ENCODE peak calls at places on chromosomes 13 and 19, in nine cellular contexts. One of them, this sample, is unnamed. For H3K9me3, the result is how much of the 10 kb centered on the place peaks cover.

GRCh38 chr13:97435794-97436193 is 1.8 kb downstream of the RAP2A start:
- DNase-seq in heart left ventricle: no peak
- DNase-seq in AG04450: no peak
- DNase-seq in CD8-positive, alpha-beta T cell: no peak
- DNase-seq in psoas muscle: no peak
- DNase-seq in naive thymus-derived CD4-positive, alpha-beta T cell: no peak
- DNase-seq in NT2/D1: no peak
- DNase-seq in CD8-positive, alpha-beta memory T cell: no peak
- DNase-seq in uterus: no peak
- DNase-seq in this sample: no peak

GRCh38 chr13:103062079-103062478 is 4.1 kb downstream of the SLC10A2 start:
- DNase-seq in NT2/D1: no peak
- DNase-seq in CD8-positive, alpha-beta memory T cell: no peak
- DNase-seq in uterus: no peak
- DNase-seq in psoas muscle: no peak
- DNase-seq in AG04450: no peak
- DNase-seq in heart left ventricle: no peak
- DNase-seq in CD8-positive, alpha-beta T cell: no peak
- DNase-seq in naive thymus-derived CD4-positive, alpha-beta T cell: no peak
- DNase-seq in this sample: no peak

GRCh38 chr13:32527151-32527550 is 11.4 kb downstream of the N4BP2L2 start:
- DNase-seq in heart left ventricle: no peak
- DNase-seq in AG04450: no peak
- DNase-seq in uterus: no peak
- DNase-seq in naive thymus-derived CD4-positive, alpha-beta T cell: no peak
- DNase-seq in NT2/D1: no peak
- DNase-seq in CD8-positive, alpha-beta memory T cell: no peak
- DNase-seq in CD8-positive, alpha-beta T cell: no peak
- DNase-seq in psoas muscle: no peak
- DNase-seq in this sample: no peak

GRCh38 chr13:43991773-43992201 is 112.1 kb downstream of the LACC1 start:
- DNase-seq in AG04450: no peak
- DNase-seq in uterus: no peak
- DNase-seq in psoas muscle: no peak
- DNase-seq in CD8-positive, alpha-beta memory T cell: no peak
- DNase-seq in naive thymus-derived CD4-positive, alpha-beta T cell: no peak
- DNase-seq in heart left ventricle: peak
- DNase-seq in NT2/D1: no peak
- DNase-seq in CD8-positive, alpha-beta T cell: no peak
- DNase-seq in this sample: no peak

GRCh38 chr19:44757735-44758505 is 9.4 kb downstream of the BCL3 start:
- DNase-seq in NT2/D1: no peak
- DNase-seq in CD8-positive, alpha-beta T cell: no peak
- DNase-seq in uterus: peak
- DNase-seq in naive thymus-derived CD4-positive, alpha-beta T cell: no peak
- DNase-seq in heart left ventricle: peak
- DNase-seq in psoas muscle: peak
- DNase-seq in AG04450: no peak
- DNase-seq in CD8-positive, alpha-beta memory T cell: no peak
- DNase-seq in this sample: no peak

GRCh38 chr13:40480012-40480914 is 186.2 kb downstream of the FOXO1 start:
- DNase-seq in psoas muscle: no peak
- DNase-seq in naive thymus-derived CD4-positive, alpha-beta T cell: no peak
- DNase-seq in heart left ventricle: no peak
- DNase-seq in CD8-positive, alpha-beta T cell: peak
- DNase-seq in CD8-positive, alpha-beta memory T cell: no peak
- DNase-seq in uterus: no peak
- DNase-seq in AG04450: no peak
- DNase-seq in NT2/D1: no peak
- DNase-seq in this sample: no peak

GRCh38 chr13:41621716-41622508 is 164.6 kb downstream of the RGCC start:
- DNase-seq in AG04450: no peak
- DNase-seq in CD8-positive, alpha-beta memory T cell: no peak
- DNase-seq in naive thymus-derived CD4-positive, alpha-beta T cell: no peak
- DNase-seq in uterus: no peak
- DNase-seq in CD8-positive, alpha-beta T cell: no peak
- DNase-seq in NT2/D1: no peak
- DNase-seq in psoas muscle: no peak
- DNase-seq in heart left ventricle: no peak
- DNase-seq in this sample: no peak

GRCh38 chr19:28292822-28293500 is 920.0 kb downstream of the UQCRFS1 start:
- DNase-seq in naive thymus-derived CD4-positive, alpha-beta T cell: no peak
- DNase-seq in CD8-positive, alpha-beta T cell: no peak
- DNase-seq in uterus: no peak
- DNase-seq in AG04450: no peak
- DNase-seq in psoas muscle: no peak
- DNase-seq in NT2/D1: peak
- DNase-seq in heart left ventricle: no peak
- DNase-seq in CD8-positive, alpha-beta memory T cell: no peak
- DNase-seq in this sample: no peak

GRCh38 chr13:23966221-23966690 is 69.0 kb upstream of the C1QTNF9B start:
- DNase-seq in heart left ventricle: no peak
- DNase-seq in uterus: no peak
- DNase-seq in naive thymus-derived CD4-positive, alpha-beta T cell: no peak
- DNase-seq in AG04450: no peak
- DNase-seq in CD8-positive, alpha-beta memory T cell: no peak
- DNase-seq in NT2/D1: no peak
- DNase-seq in psoas muscle: no peak
- DNase-seq in CD8-positive, alpha-beta T cell: no peak
- DNase-seq in this sample: no peak

GRCh38 chr19:1047696-1048147 is 7.8 kb downstream of the ABCA7 start:
- DNase-seq in CD8-positive, alpha-beta T cell: no peak
- DNase-seq in naive thymus-derived CD4-positive, alpha-beta T cell: no peak
- DNase-seq in psoas muscle: no peak
- DNase-seq in heart left ventricle: no peak
- DNase-seq in CD8-positive, alpha-beta memory T cell: no peak
- DNase-seq in AG04450: no peak
- DNase-seq in uterus: no peak
- DNase-seq in NT2/D1: no peak
- DNase-seq in this sample: no peak

GRCh38 chr19:31152906-31153305 is 196.3 kb downstream of the TSHZ3 start:
- DNase-seq in psoas muscle: no peak
- DNase-seq in NT2/D1: no peak
- DNase-seq in AG04450: no peak
- DNase-seq in uterus: no peak
- DNase-seq in CD8-positive, alpha-beta T cell: no peak
- DNase-seq in heart left ventricle: no peak
- DNase-seq in naive thymus-derived CD4-positive, alpha-beta T cell: no peak
- DNase-seq in CD8-positive, alpha-beta memory T cell: no peak
- DNase-seq in this sample: no peak

GRCh38 chr19:8401981-8402411 is 11.1 kb upstream of the MARCHF2 start:
- DNase-seq in AG04450: no peak
- DNase-seq in naive thymus-derived CD4-positive, alpha-beta T cell: no peak
- DNase-seq in CD8-positive, alpha-beta memory T cell: no peak
- DNase-seq in NT2/D1: no peak
- DNase-seq in uterus: no peak
- DNase-seq in CD8-positive, alpha-beta T cell: no peak
- DNase-seq in psoas muscle: peak
- DNase-seq in heart left ventricle: no peak
- DNase-seq in this sample: no peak

GRCh38 chr19:4367781-4368127 is 24.4 kb downstream of the MPND start:
- DNase-seq in psoas muscle: no peak
- DNase-seq in NT2/D1: no peak
- DNase-seq in CD8-positive, alpha-beta memory T cell: no peak
- DNase-seq in AG04450: no peak
- DNase-seq in heart left ventricle: no peak
- DNase-seq in CD8-positive, alpha-beta T cell: no peak
- DNase-seq in naive thymus-derived CD4-positive, alpha-beta T cell: no peak
- DNase-seq in uterus: no peak
- DNase-seq in this sample: no peak

GRCh38 chr13:29457299-29457698 is 138.2 kb downstream of the SLC7A1 start:
- DNase-seq in uterus: no peak
- DNase-seq in AG04450: no peak
- DNase-seq in psoas muscle: no peak
- DNase-seq in CD8-positive, alpha-beta memory T cell: no peak
- DNase-seq in heart left ventricle: no peak
- DNase-seq in CD8-positive, alpha-beta T cell: no peak
- DNase-seq in naive thymus-derived CD4-positive, alpha-beta T cell: no peak
- DNase-seq in NT2/D1: no peak
- DNase-seq in this sample: no peak

GRCh38 chr13:59360108-59360507 is 803.6 kb downstream of the DIAPH3 start:
- DNase-seq in CD8-positive, alpha-beta memory T cell: no peak
- DNase-seq in uterus: no peak
- DNase-seq in heart left ventricle: no peak
- DNase-seq in AG04450: no peak
- DNase-seq in NT2/D1: no peak
- DNase-seq in naive thymus-derived CD4-positive, alpha-beta T cell: no peak
- DNase-seq in psoas muscle: no peak
- DNase-seq in CD8-positive, alpha-beta T cell: no peak
- DNase-seq in this sample: no peak

GRCh38 chr13:28268800-28269223 is 130.5 kb downstream of the PAN3 start:
- DNase-seq in CD8-positive, alpha-beta memory T cell: no peak
- DNase-seq in psoas muscle: no peak
- DNase-seq in heart left ventricle: no peak
- DNase-seq in NT2/D1: no peak
- DNase-seq in naive thymus-derived CD4-positive, alpha-beta T cell: no peak
- DNase-seq in CD8-positive, alpha-beta T cell: no peak
- DNase-seq in AG04450: no peak
- DNase-seq in uterus: no peak
- DNase-seq in this sample: no peak

GRCh38 chr19:41755328-41755913 is at the start of gene CEACAM6:
- DNase-seq in AG04450: no peak
- DNase-seq in heart left ventricle: no peak
- DNase-seq in psoas muscle: no peak
- DNase-seq in NT2/D1: no peak
- DNase-seq in uterus: no peak
- DNase-seq in CD8-positive, alpha-beta T cell: no peak
- DNase-seq in CD8-positive, alpha-beta memory T cell: no peak
- DNase-seq in naive thymus-derived CD4-positive, alpha-beta T cell: no peak
- DNase-seq in this sample: no peak

GRCh38 chr19:18470153-18470552 is 32.2 kb upstream of the ISYNA1 start:
- DNase-seq in uterus: no peak
- DNase-seq in heart left ventricle: no peak
- DNase-seq in AG04450: no peak
- DNase-seq in NT2/D1: no peak
- DNase-seq in CD8-positive, alpha-beta T cell: no peak
- DNase-seq in psoas muscle: no peak
- DNase-seq in naive thymus-derived CD4-positive, alpha-beta T cell: no peak
- DNase-seq in CD8-positive, alpha-beta memory T cell: no peak
- DNase-seq in this sample: no peak

GRCh38 chr19:11979527-11979926 is 14.7 kb downstream of the ZNF763 start:
- DNase-seq in heart left ventricle: no peak
- DNase-seq in naive thymus-derived CD4-positive, alpha-beta T cell: no peak
- DNase-seq in uterus: no peak
- DNase-seq in psoas muscle: no peak
- DNase-seq in NT2/D1: no peak
- DNase-seq in AG04450: no peak
- DNase-seq in CD8-positive, alpha-beta T cell: no peak
- DNase-seq in CD8-positive, alpha-beta memory T cell: no peak
- DNase-seq in this sample: no peak

GRCh38 chr19:11978492-11979100 is 13.8 kb downstream of the ZNF763 start:
- DNase-seq in CD8-positive, alpha-beta T cell: no peak
- DNase-seq in CD8-positive, alpha-beta memory T cell: no peak
- DNase-seq in AG04450: no peak
- DNase-seq in NT2/D1: no peak
- DNase-seq in uterus: no peak
- DNase-seq in psoas muscle: no peak
- DNase-seq in heart left ventricle: no peak
- DNase-seq in naive thymus-derived CD4-positive, alpha-beta T cell: no peak
- DNase-seq in this sample: no peak

GRCh38 chr19:11986754-11987153 is 21.9 kb downstream of the ZNF763 start:
- DNase-seq in AG04450: no peak
- DNase-seq in heart left ventricle: no peak
- DNase-seq in uterus: no peak
- DNase-seq in naive thymus-derived CD4-positive, alpha-beta T cell: no peak
- DNase-seq in CD8-positive, alpha-beta memory T cell: no peak
- DNase-seq in CD8-positive, alpha-beta T cell: no peak
- DNase-seq in NT2/D1: no peak
- DNase-seq in psoas muscle: no peak
- DNase-seq in this sample: no peak

GRCh38 chr19:11984986-11985385 is 20.1 kb downstream of the ZNF763 start:
- DNase-seq in uterus: no peak
- DNase-seq in CD8-positive, alpha-beta memory T cell: no peak
- DNase-seq in psoas muscle: no peak
- DNase-seq in NT2/D1: no peak
- DNase-seq in CD8-positive, alpha-beta T cell: no peak
- DNase-seq in heart left ventricle: no peak
- DNase-seq in AG04450: no peak
- DNase-seq in naive thymus-derived CD4-positive, alpha-beta T cell: no peak
- DNase-seq in this sample: no peak

GRCh38 chr19:11982526-11982925 is 17.7 kb downstream of the ZNF763 start:
- DNase-seq in CD8-positive, alpha-beta T cell: no peak
- DNase-seq in psoas muscle: no peak
- DNase-seq in uterus: no peak
- DNase-seq in CD8-positive, alpha-beta memory T cell: no peak
- DNase-seq in AG04450: no peak
- DNase-seq in heart left ventricle: no peak
- DNase-seq in naive thymus-derived CD4-positive, alpha-beta T cell: no peak
- DNase-seq in NT2/D1: peak
- DNase-seq in this sample: no peak
- H3K4me3 ChIP-seq in CD8-positive, alpha-beta T cell: no peak
- H3K4me3 ChIP-seq in psoas muscle: no peak
- H3K4me3 ChIP-seq in uterus: no peak
- H3K4me3 ChIP-seq in CD8-positive, alpha-beta memory T cell: no peak
- H3K4me3 ChIP-seq in AG04450: no peak
- H3K4me3 ChIP-seq in heart left ventricle: no peak
- H3K4me3 ChIP-seq in naive thymus-derived CD4-positive, alpha-beta T cell: no peak
- H3K4me3 ChIP-seq in NT2/D1: no peak
- H3K4me3 ChIP-seq in this sample: no peak

DNA sequence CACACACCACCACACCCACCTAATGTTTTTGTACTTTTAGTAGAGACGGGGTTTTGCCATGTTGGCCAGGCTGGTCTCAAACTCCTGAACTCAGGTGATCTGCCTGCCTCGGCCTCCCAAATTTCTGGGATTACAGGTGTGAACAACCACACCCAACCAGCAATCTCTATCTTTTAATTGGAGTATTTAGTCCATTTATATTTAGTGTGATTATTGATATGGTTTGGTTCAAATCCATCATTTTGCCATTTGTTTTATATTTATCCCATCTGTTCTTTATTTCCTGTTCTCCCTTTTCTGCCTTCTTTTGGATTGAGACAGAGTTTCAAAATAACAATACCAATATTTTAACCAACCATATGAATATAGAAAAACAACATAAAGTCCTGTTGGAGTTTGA is 4.1 kb downstream of the ZNF420 start:
- DNase-seq in naive thymus-derived CD4-positive, alpha-beta T cell: no peak
- DNase-seq in heart left ventricle: no peak
- DNase-seq in CD8-positive, alpha-beta memory T cell: no peak
- DNase-seq in AG04450: no peak
- DNase-seq in uterus: no peak
- DNase-seq in CD8-positive, alpha-beta T cell: no peak
- DNase-seq in psoas muscle: no peak
- DNase-seq in NT2/D1: no peak
- DNase-seq in this sample: no peak
- H3K9me3 ChIP-seq in naive thymus-derived CD4-positive, alpha-beta T cell: under half
- H3K9me3 ChIP-seq in heart left ventricle: half or more
- H3K9me3 ChIP-seq in CD8-positive, alpha-beta memory T cell: under half
- H3K9me3 ChIP-seq in AG04450: under half
- H3K9me3 ChIP-seq in uterus: under half
- H3K9me3 ChIP-seq in CD8-positive, alpha-beta T cell: under half
- H3K9me3 ChIP-seq in psoas muscle: half or more
- H3K9me3 ChIP-seq in NT2/D1: under half
- H3K9me3 ChIP-seq in this sample: under half

GRCh38 chr19:58400638-58400915 is 5.1 kb downstream of the RNF225 start:
- DNase-seq in AG04450: no peak
- DNase-seq in naive thymus-derived CD4-positive, alpha-beta T cell: no peak
- DNase-seq in heart left ventricle: no peak
- DNase-seq in NT2/D1: no peak
- DNase-seq in CD8-positive, alpha-beta memory T cell: no peak
- DNase-seq in uterus: no peak
- DNase-seq in CD8-positive, alpha-beta T cell: no peak
- DNase-seq in psoas muscle: no peak
- DNase-seq in this sample: no peak
- H3K4me3 ChIP-seq in AG04450: peak
- H3K4me3 ChIP-seq in naive thymus-derived CD4-positive, alpha-beta T cell: peak
- H3K4me3 ChIP-seq in heart left ventricle: peak
- H3K4me3 ChIP-seq in NT2/D1: peak
- H3K4me3 ChIP-seq in CD8-positive, alpha-beta memory T cell: peak
- H3K4me3 ChIP-seq in uterus: peak
- H3K4me3 ChIP-seq in CD8-positive, alpha-beta T cell: peak
- H3K4me3 ChIP-seq in psoas muscle: peak
- H3K4me3 ChIP-seq in this sample: peak

GRCh38 chr19:40023969-40024368 is 27.1 kb downstream of the ZNF546 start:
- DNase-seq in heart left ventricle: no peak
- DNase-seq in NT2/D1: no peak
- DNase-seq in psoas muscle: no peak
- DNase-seq in CD8-positive, alpha-beta T cell: no peak
- DNase-seq in uterus: no peak
- DNase-seq in naive thymus-derived CD4-positive, alpha-beta T cell: no peak
- DNase-seq in AG04450: no peak
- DNase-seq in CD8-positive, alpha-beta memory T cell: no peak
- DNase-seq in this sample: no peak
- H3K9me3 ChIP-seq in heart left ventricle: half or more
- H3K9me3 ChIP-seq in NT2/D1: under half
- H3K9me3 ChIP-seq in psoas muscle: half or more
- H3K9me3 ChIP-seq in CD8-positive, alpha-beta T cell: under half
- H3K9me3 ChIP-seq in uterus: under half
- H3K9me3 ChIP-seq in naive thymus-derived CD4-positive, alpha-beta T cell: half or more
- H3K9me3 ChIP-seq in AG04450: under half
- H3K9me3 ChIP-seq in CD8-positive, alpha-beta memory T cell: under half
- H3K9me3 ChIP-seq in this sample: under half

This sample was measured in SK-N-MC.